ENCODE peak calls at places on chromosomes 6 and 20, in five cellular contexts. P is GDM1, K is HTR-8/SVneo, B is GM13977, Z is DMS79. V is an unnamed sample.

GRCh38 chr6:136524936-136525413 is 25.2 kb downstream of the MAP7 start:
- DNase-seq in P (peak; percentile 35), K (no peak), B (no peak), Z (no peak), V (no peak)

GRCh38 chr20:43322851-43323250 is 133.1 kb upstream of the PTPRT start:
- DNase-seq in P (no peak), K (no peak), B (no peak), Z (no peak), V (no peak)

GRCh38 chr6:163837681-163838431 is 423.3 kb downstream of the QKI start:
- DNase-seq in P (no peak), K (no peak), B (no peak), Z (no peak), V (no peak)

GRCh38 chr6:123127807-123128206 is 131.8 kb downstream of the CLVS2 start:
- DNase-seq in P (no peak), K (no peak), B (no peak), Z (no peak), V (no peak)

GRCh38 chr6:96907498-96907897 is 9.8 kb upstream of the NDUFAF4 start:
- DNase-seq in P (no peak), K (no peak), B (no peak), Z (no peak), V (no peak)

GRCh38 chr6:1079525-1079924 is 232.4 kb upstream of the FOXQ1 start:
- DNase-seq in P (no peak), K (peak; percentile 24), B (no peak), Z (no peak), V (no peak)

GRCh38 chr6:118896339-118897136 is 2.6 kb downstream of the ASF1A start:
- DNase-seq in P (no peak), K (peak; percentile 30), B (peak; percentile 40), Z (peak; percentile 35), V (no peak)

GRCh38 chr6:7579850-7580249 is 10.1 kb upstream of the SNRNP48 start:
- DNase-seq in P (no peak), K (no peak), B (no peak), Z (no peak), V (no peak)

GRCh38 chr6:33592595-33593413 is 12.7 kb upstream of the BAK1 start:
- DNase-seq in P (no peak), K (no peak), B (peak; percentile 66), Z (no peak), V (peak; percentile 42)

GRCh38 chr20:38599410-38599882 is 2.2 kb upstream of the ARHGAP40 start:
- DNase-seq in P (no peak), K (peak; percentile 54), B (no peak), Z (no peak), V (no peak)

GRCh38 chr6:82957171-82957894 is 108.3 kb downstream of the UBE3D start:
- DNase-seq in P (no peak), K (no peak), B (no peak), Z (no peak), V (no peak)

GRCh38 chr6:5762561-5762968 is 244.2 kb downstream of the NRN1 start:
- DNase-seq in P (no peak), K (no peak), B (no peak), Z (no peak), V (no peak)

GRCh38 chr6:121596441-121596840 is 161.0 kb downstream of the GJA1 start:
- DNase-seq in P (no peak), K (no peak), B (no peak), Z (no peak), V (no peak)

GRCh38 chr6:77633993-77634392 is 18.8 kb upstream of the MEI4 start:
- DNase-seq in P (no peak), K (no peak), B (no peak), Z (no peak), V (no peak)

GRCh38 chr20:10005885-10006284 is 28.9 kb upstream of the ANKEF1 start:
- DNase-seq in P (no peak), K (no peak), B (no peak), Z (peak; percentile 20), V (no peak)

GRCh38 chr20:12166053-12166717 is 248.5 kb downstream of the BTBD3 start:
- DNase-seq in P (no peak), K (peak; percentile 1), B (no peak), Z (no peak), V (no peak)

GRCh38 chr20:59400666-59401065 is 100.3 kb downstream of the EDN3 start:
- DNase-seq in P (no peak), K (no peak), B (no peak), Z (no peak), V (peak; percentile 3)

GRCh38 chr20:18613553-18613952 is 25.7 kb downstream of the DTD1 start:
- DNase-seq in P (no peak), K (no peak), B (no peak), Z (no peak), V (no peak)

GRCh38 chr6:7138921-7139358 is 31.2 kb downstream of the RREB1 start:
- DNase-seq in P (no peak), K (no peak), B (no peak), Z (no peak), V (no peak)

GRCh38 chr6:168527451-168528210 is 86.6 kb downstream of the SMOC2 start:
- DNase-seq in P (no peak), K (no peak), B (no peak), Z (no peak), V (no peak)

GRCh38 chr20:33862709-33863403 is 51.7 kb downstream of the CHMP4B start:
- DNase-seq in P (no peak), K (peak; percentile 92), B (peak; percentile 90), Z (no peak), V (peak; percentile 39)

GRCh38 chr6:38933426-38933825 is 115.2 kb upstream of the GLP1R start:
- DNase-seq in P (no peak), K (peak; percentile 3), B (no peak), Z (no peak), V (no peak)

GRCh38 chr6:162181741-162182401 is 545.7 kb downstream of the PRKN start:
- DNase-seq in P (no peak), K (no peak), B (no peak), Z (no peak), V (no peak)

GRCh38 chr6:4510317-4510716 is 265.9 kb upstream of the CDYL start:
- DNase-seq in P (no peak), K (no peak), B (no peak), Z (no peak), V (no peak)

GRCh38 chr6:45759134-45759849 is 256.4 kb downstream of the CLIC5 start:
- DNase-seq in P (no peak), K (no peak), B (no peak), Z (no peak), V (no peak)

GRCh38 chr6:138231399-138231886 is 13.2 kb upstream of the PBOV1 start:
- DNase-seq in P (no peak), K (no peak), B (no peak), Z (peak; percentile 85), V (no peak)

GRCh38 chr6:158715330-158716311 is 65.8 kb downstream of the SYTL3 start:
- DNase-seq in P (no peak), K (no peak), B (peak; percentile 71), Z (no peak), V (no peak)

GRCh38 chr6:124927806-124928205 is 34.4 kb upstream of the RNF217 start:
- DNase-seq in P (no peak), K (no peak), B (no peak), Z (no peak), V (no peak)

GRCh38 chr6:166382500-166382932 is 224 bp downstream of the MPC1 start:
- DNase-seq in P (no peak), K (no peak), B (no peak), Z (no peak), V (no peak)

GRCh38 chr20:45998761-45999160 is 9.9 kb upstream of the MMP9 start:
- DNase-seq in P (peak; percentile 75), K (no peak), B (no peak), Z (no peak), V (no peak)

GRCh38 chr6:135087803-135088202 is 33.2 kb upstream of the HBS1L start:
- DNase-seq in P (no peak), K (no peak), B (no peak), Z (no peak), V (no peak)

GRCh38 chr6:41560440-41561192 is 14.4 kb downstream of the FOXP4 start:
- DNase-seq in P (peak; percentile 95), K (no peak), B (peak; percentile 93), Z (no peak), V (peak; percentile 75)

GRCh38 chr20:2750343-2751251 is 49.8 kb downstream of the CPXM1 start:
- DNase-seq in P (no peak), K (no peak), B (no peak), Z (no peak), V (no peak)

GRCh38 chr6:141460743-141461484 is 671.8 kb upstream of the GJE1 start:
- DNase-seq in P (no peak), K (no peak), B (no peak), Z (no peak), V (no peak)

V was measured in stimulated activated CD4-positive, alpha-beta T cell treated with anti-CD3 and anti-CD28 coated beads, Interleukin-12 subunit alpha, Interleukin-12 subunit beta, amount 100 ng/mL, for 4 hours.